ENCODE peak calls at places on chromosomes 12 and 14, in seven cellular contexts. One of them, this sample, is unnamed.

GRCh38 chr12:88305491-88305890 is 163.4 kb downstream of the TMTC3 start:
- DNase-seq in neural progenitor cell: no peak
- DNase-seq in memory B cell: no peak
- DNase-seq in iPS DF 6.9: no peak
- DNase-seq in CD4-positive, alpha-beta T cell: no peak
- DNase-seq in CD8-positive, alpha-beta memory T cell: no peak
- DNase-seq in HS-27A: no peak
- DNase-seq in this sample: no peak

GRCh38 chr12:70482764-70483163 is 116.7 kb downstream of the KCNMB4 start:
- DNase-seq in neural progenitor cell: no peak
- DNase-seq in memory B cell: no peak
- DNase-seq in iPS DF 6.9: no peak
- DNase-seq in CD4-positive, alpha-beta T cell: no peak
- DNase-seq in CD8-positive, alpha-beta memory T cell: no peak
- DNase-seq in HS-27A: no peak
- DNase-seq in this sample: no peak

GRCh38 chr14:89357655-89358297 is 59.3 kb downstream of the FOXN3 start:
- DNase-seq in neural progenitor cell: no peak
- DNase-seq in memory B cell: no peak
- DNase-seq in iPS DF 6.9: no peak
- DNase-seq in CD4-positive, alpha-beta T cell: no peak
- DNase-seq in CD8-positive, alpha-beta memory T cell: no peak
- DNase-seq in HS-27A: no peak
- DNase-seq in this sample: no peak

GRCh38 chr12:67482751-67483661 is 165.5 kb upstream of the DYRK2 start:
- DNase-seq in neural progenitor cell: no peak
- DNase-seq in memory B cell: no peak
- DNase-seq in iPS DF 6.9: no peak
- DNase-seq in CD4-positive, alpha-beta T cell: peak; percentile 82
- DNase-seq in CD8-positive, alpha-beta memory T cell: peak; percentile 76
- DNase-seq in HS-27A: no peak
- DNase-seq in this sample: peak; percentile 2

GRCh38 chr12:52261211-52261484 is 13.3 kb upstream of the KRT86 start:
- DNase-seq in neural progenitor cell: no peak
- DNase-seq in memory B cell: no peak
- DNase-seq in iPS DF 6.9: no peak
- DNase-seq in CD4-positive, alpha-beta T cell: no peak
- DNase-seq in CD8-positive, alpha-beta memory T cell: no peak
- DNase-seq in HS-27A: no peak
- DNase-seq in this sample: no peak

GRCh38 chr14:64770751-64771150 is 66.5 kb downstream of the PLEKHG3 start:
- DNase-seq in neural progenitor cell: no peak
- DNase-seq in memory B cell: no peak
- DNase-seq in iPS DF 6.9: no peak
- DNase-seq in CD4-positive, alpha-beta T cell: no peak
- DNase-seq in CD8-positive, alpha-beta memory T cell: no peak
- DNase-seq in HS-27A: no peak
- DNase-seq in this sample: no peak

GRCh38 chr12:121448771-121449315 is 48.9 kb downstream of the RNF34 start:
- DNase-seq in neural progenitor cell: no peak
- DNase-seq in memory B cell: no peak
- DNase-seq in iPS DF 6.9: no peak
- DNase-seq in CD4-positive, alpha-beta T cell: no peak
- DNase-seq in CD8-positive, alpha-beta memory T cell: no peak
- DNase-seq in HS-27A: no peak
- DNase-seq in this sample: no peak

GRCh38 chr12:9741726-9742125 is 8.8 kb upstream of the CLECL1 start:
- DNase-seq in neural progenitor cell: no peak
- DNase-seq in memory B cell: no peak
- DNase-seq in iPS DF 6.9: no peak
- DNase-seq in CD4-positive, alpha-beta T cell: peak; percentile 75
- DNase-seq in CD8-positive, alpha-beta memory T cell: peak; percentile 89
- DNase-seq in HS-27A: no peak
- DNase-seq in this sample: no peak

GRCh38 chr12:71685312-71685906 is 473 bp upstream of the TMEM19 start:
- DNase-seq in neural progenitor cell: no peak
- DNase-seq in memory B cell: no peak
- DNase-seq in iPS DF 6.9: no peak
- DNase-seq in CD4-positive, alpha-beta T cell: no peak
- DNase-seq in CD8-positive, alpha-beta memory T cell: no peak
- DNase-seq in HS-27A: no peak
- DNase-seq in this sample: no peak

GRCh38 chr14:72605096-72605920 is 288.6 kb downstream of the DPF3 start:
- DNase-seq in neural progenitor cell: no peak
- DNase-seq in memory B cell: no peak
- DNase-seq in iPS DF 6.9: no peak
- DNase-seq in CD4-positive, alpha-beta T cell: no peak
- DNase-seq in CD8-positive, alpha-beta memory T cell: no peak
- DNase-seq in HS-27A: no peak
- DNase-seq in this sample: no peak

GRCh38 chr12:127625372-127625771 is 641.6 kb upstream of the TMEM132C start:
- DNase-seq in neural progenitor cell: no peak
- DNase-seq in memory B cell: no peak
- DNase-seq in iPS DF 6.9: no peak
- DNase-seq in CD4-positive, alpha-beta T cell: no peak
- DNase-seq in CD8-positive, alpha-beta memory T cell: no peak
- DNase-seq in HS-27A: no peak
- DNase-seq in this sample: no peak

GRCh38 chr12:2804390-2805145 is 7.9 kb upstream of the ITFG2 start:
- DNase-seq in neural progenitor cell: no peak
- DNase-seq in memory B cell: no peak
- DNase-seq in iPS DF 6.9: no peak
- DNase-seq in CD4-positive, alpha-beta T cell: no peak
- DNase-seq in CD8-positive, alpha-beta memory T cell: no peak
- DNase-seq in HS-27A: no peak
- DNase-seq in this sample: peak; percentile 52

GRCh38 chr12:51846209-51846779 is 2.2 kb downstream of the FIGNL2 start:
- DNase-seq in neural progenitor cell: peak; percentile 56
- DNase-seq in memory B cell: no peak
- DNase-seq in iPS DF 6.9: no peak
- DNase-seq in CD4-positive, alpha-beta T cell: no peak
- DNase-seq in CD8-positive, alpha-beta memory T cell: no peak
- DNase-seq in HS-27A: no peak
- DNase-seq in this sample: no peak

GRCh38 chr14:106318700-106319099 is 792.3 kb downstream of the TMEM121 start:
- DNase-seq in neural progenitor cell: no peak
- DNase-seq in memory B cell: peak; percentile 56
- DNase-seq in iPS DF 6.9: no peak
- DNase-seq in CD4-positive, alpha-beta T cell: peak; percentile 63
- DNase-seq in CD8-positive, alpha-beta memory T cell: peak; percentile 28
- DNase-seq in HS-27A: no peak
- DNase-seq in this sample: no peak

GRCh38 chr12:42234970-42235369 is 3.1 kb downstream of the YAF2 start:
- DNase-seq in neural progenitor cell: no peak
- DNase-seq in memory B cell: no peak
- DNase-seq in iPS DF 6.9: no peak
- DNase-seq in CD4-positive, alpha-beta T cell: no peak
- DNase-seq in CD8-positive, alpha-beta memory T cell: no peak
- DNase-seq in HS-27A: no peak
- DNase-seq in this sample: no peak

GRCh38 chr12:90090929-90091651 is 382.5 kb upstream of the ATP2B1 start:
- DNase-seq in neural progenitor cell: peak; percentile 76
- DNase-seq in memory B cell: no peak
- DNase-seq in iPS DF 6.9: no peak
- DNase-seq in CD4-positive, alpha-beta T cell: no peak
- DNase-seq in CD8-positive, alpha-beta memory T cell: no peak
- DNase-seq in HS-27A: peak; percentile 94
- DNase-seq in this sample: peak; percentile 89

GRCh38 chr14:74503256-74503972 is 9.8 kb downstream of the ISCA2 start:
- DNase-seq in neural progenitor cell: no peak
- DNase-seq in memory B cell: no peak
- DNase-seq in iPS DF 6.9: no peak
- DNase-seq in CD4-positive, alpha-beta T cell: no peak
- DNase-seq in CD8-positive, alpha-beta memory T cell: no peak
- DNase-seq in HS-27A: no peak
- DNase-seq in this sample: no peak

GRCh38 chr14:93894992-93895391 is 32.2 kb upstream of the FAM181A start:
- DNase-seq in neural progenitor cell: peak; percentile 62
- DNase-seq in memory B cell: no peak
- DNase-seq in iPS DF 6.9: no peak
- DNase-seq in CD4-positive, alpha-beta T cell: no peak
- DNase-seq in CD8-positive, alpha-beta memory T cell: no peak
- DNase-seq in HS-27A: no peak
- DNase-seq in this sample: no peak

GRCh38 chr14:51202914-51203665 is 37.0 kb upstream of the TMX1 start:
- DNase-seq in neural progenitor cell: no peak
- DNase-seq in memory B cell: peak; percentile 35
- DNase-seq in iPS DF 6.9: no peak
- DNase-seq in CD4-positive, alpha-beta T cell: no peak
- DNase-seq in CD8-positive, alpha-beta memory T cell: peak; percentile 1
- DNase-seq in HS-27A: no peak
- DNase-seq in this sample: no peak

GRCh38 chr12:57882575-57882974 is 36.0 kb upstream of the CTDSP2 start:
- DNase-seq in neural progenitor cell: no peak
- DNase-seq in memory B cell: no peak
- DNase-seq in iPS DF 6.9: no peak
- DNase-seq in CD4-positive, alpha-beta T cell: no peak
- DNase-seq in CD8-positive, alpha-beta memory T cell: no peak
- DNase-seq in HS-27A: no peak
- DNase-seq in this sample: no peak

GRCh38 chr12:1834186-1834925 is 14.0 kb downstream of the LRTM2 start:
- DNase-seq in neural progenitor cell: no peak
- DNase-seq in memory B cell: no peak
- DNase-seq in iPS DF 6.9: no peak
- DNase-seq in CD4-positive, alpha-beta T cell: no peak
- DNase-seq in CD8-positive, alpha-beta memory T cell: no peak
- DNase-seq in HS-27A: no peak
- DNase-seq in this sample: no peak

GRCh38 chr12:99476956-99477355 is 170.6 kb upstream of the GARIN6 start:
- DNase-seq in neural progenitor cell: no peak
- DNase-seq in memory B cell: no peak
- DNase-seq in iPS DF 6.9: no peak
- DNase-seq in CD4-positive, alpha-beta T cell: no peak
- DNase-seq in CD8-positive, alpha-beta memory T cell: no peak
- DNase-seq in HS-27A: no peak
- DNase-seq in this sample: no peak

GRCh38 chr12:93777249-93777648 is 100.1 kb downstream of the CRADD start:
- DNase-seq in neural progenitor cell: no peak
- DNase-seq in memory B cell: no peak
- DNase-seq in iPS DF 6.9: no peak
- DNase-seq in CD4-positive, alpha-beta T cell: no peak
- DNase-seq in CD8-positive, alpha-beta memory T cell: no peak
- DNase-seq in HS-27A: no peak
- DNase-seq in this sample: no peak

GRCh38 chr12:52395761-52396434 is 10.2 kb downstream of the KRT82 start:
- DNase-seq in neural progenitor cell: peak; percentile 54
- DNase-seq in memory B cell: no peak
- DNase-seq in iPS DF 6.9: peak; percentile 77
- DNase-seq in CD4-positive, alpha-beta T cell: no peak
- DNase-seq in CD8-positive, alpha-beta memory T cell: no peak
- DNase-seq in HS-27A: no peak
- DNase-seq in this sample: no peak

This sample was measured in epithelial cell of proximal tubule.